ENCODE peak calls at places on chromosomes 2 and 18, in nine cellular contexts. One of them, this sample, is unnamed.

GRCh38 chr2:111100765-111101162 is 19.9 kb upstream of the BCL2L11 start:
- DNase-seq in non-pigmented ciliary epithelial cell: no peak
- DNase-seq in frontal cortex: no peak
- DNase-seq in HL-60: no peak
- DNase-seq in GM23248: no peak
- DNase-seq in NCI-H460: no peak
- DNase-seq in activated naive CD8-positive, alpha-beta T cell treated with anti-CD3 and anti-CD28 coated beads, Interleukin-2, amount 50 U/mL, for 16 hours: no peak
- DNase-seq in M059J: peak; percentile 62
- DNase-seq in SW 1271: no peak
- DNase-seq in this sample: no peak

GRCh38 chr2:128284037-128284441 is 34.6 kb downstream of the HS6ST1 start:
- DNase-seq in NCI-H460: no peak
- DNase-seq in non-pigmented ciliary epithelial cell: no peak
- DNase-seq in M059J: no peak
- DNase-seq in SW 1271: no peak
- DNase-seq in GM23248: no peak
- DNase-seq in frontal cortex: no peak
- DNase-seq in HL-60: no peak
- DNase-seq in activated naive CD8-positive, alpha-beta T cell treated with anti-CD3 and anti-CD28 coated beads, Interleukin-2, amount 50 U/mL, for 16 hours: no peak
- DNase-seq in this sample: no peak

GRCh38 chr2:234979204-234980167 is 27.7 kb downstream of the SH3BP4 start:
- DNase-seq in M059J: peak; percentile 75
- DNase-seq in SW 1271: peak; percentile 69
- DNase-seq in HL-60: no peak
- DNase-seq in frontal cortex: no peak
- DNase-seq in activated naive CD8-positive, alpha-beta T cell treated with anti-CD3 and anti-CD28 coated beads, Interleukin-2, amount 50 U/mL, for 16 hours: no peak
- DNase-seq in NCI-H460: no peak
- DNase-seq in non-pigmented ciliary epithelial cell: no peak
- DNase-seq in GM23248: peak; percentile 71
- DNase-seq in this sample: no peak

GRCh38 chr18:27713727-27714080 is 463.2 kb downstream of the CDH2 start:
- DNase-seq in frontal cortex: no peak
- DNase-seq in HL-60: no peak
- DNase-seq in GM23248: peak; percentile 84
- DNase-seq in activated naive CD8-positive, alpha-beta T cell treated with anti-CD3 and anti-CD28 coated beads, Interleukin-2, amount 50 U/mL, for 16 hours: no peak
- DNase-seq in M059J: no peak
- DNase-seq in NCI-H460: no peak
- DNase-seq in SW 1271: no peak
- DNase-seq in non-pigmented ciliary epithelial cell: peak; percentile 83
- DNase-seq in this sample: no peak

GRCh38 chr2:159441182-159441581 is 154.7 kb upstream of the WDSUB1 start:
- DNase-seq in HL-60: no peak
- DNase-seq in non-pigmented ciliary epithelial cell: no peak
- DNase-seq in SW 1271: no peak
- DNase-seq in GM23248: no peak
- DNase-seq in M059J: no peak
- DNase-seq in frontal cortex: no peak
- DNase-seq in NCI-H460: no peak
- DNase-seq in activated naive CD8-positive, alpha-beta T cell treated with anti-CD3 and anti-CD28 coated beads, Interleukin-2, amount 50 U/mL, for 16 hours: no peak
- DNase-seq in this sample: no peak

GRCh38 chr2:143255899-143256298 is 126.7 kb downstream of the ARHGAP15 start:
- DNase-seq in GM23248: no peak
- DNase-seq in frontal cortex: no peak
- DNase-seq in M059J: no peak
- DNase-seq in HL-60: no peak
- DNase-seq in NCI-H460: no peak
- DNase-seq in activated naive CD8-positive, alpha-beta T cell treated with anti-CD3 and anti-CD28 coated beads, Interleukin-2, amount 50 U/mL, for 16 hours: no peak
- DNase-seq in non-pigmented ciliary epithelial cell: no peak
- DNase-seq in SW 1271: no peak
- DNase-seq in this sample: no peak

GRCh38 chr2:233761040-233761769 is 1.1 kb downstream of the UGT1A1 start:
- DNase-seq in M059J: peak; percentile 40
- DNase-seq in non-pigmented ciliary epithelial cell: no peak
- DNase-seq in NCI-H460: no peak
- DNase-seq in frontal cortex: no peak
- DNase-seq in HL-60: no peak
- DNase-seq in activated naive CD8-positive, alpha-beta T cell treated with anti-CD3 and anti-CD28 coated beads, Interleukin-2, amount 50 U/mL, for 16 hours: no peak
- DNase-seq in SW 1271: no peak
- DNase-seq in GM23248: no peak
- DNase-seq in this sample: no peak

GRCh38 chr2:239345251-239345650 is 55.6 kb downstream of the HDAC4 start:
- DNase-seq in activated naive CD8-positive, alpha-beta T cell treated with anti-CD3 and anti-CD28 coated beads, Interleukin-2, amount 50 U/mL, for 16 hours: no peak
- DNase-seq in NCI-H460: no peak
- DNase-seq in frontal cortex: no peak
- DNase-seq in non-pigmented ciliary epithelial cell: no peak
- DNase-seq in HL-60: no peak
- DNase-seq in SW 1271: no peak
- DNase-seq in GM23248: no peak
- DNase-seq in M059J: no peak
- DNase-seq in this sample: no peak

GRCh38 chr2:128787616-128788015 is 468.9 kb upstream of the HS6ST1 start:
- DNase-seq in non-pigmented ciliary epithelial cell: no peak
- DNase-seq in M059J: no peak
- DNase-seq in HL-60: no peak
- DNase-seq in frontal cortex: no peak
- DNase-seq in NCI-H460: no peak
- DNase-seq in activated naive CD8-positive, alpha-beta T cell treated with anti-CD3 and anti-CD28 coated beads, Interleukin-2, amount 50 U/mL, for 16 hours: no peak
- DNase-seq in SW 1271: no peak
- DNase-seq in GM23248: no peak
- DNase-seq in this sample: no peak

GRCh38 chr2:173346035-173346434 is 8.6 kb upstream of the CDCA7 start:
- DNase-seq in frontal cortex: no peak
- DNase-seq in non-pigmented ciliary epithelial cell: no peak
- DNase-seq in activated naive CD8-positive, alpha-beta T cell treated with anti-CD3 and anti-CD28 coated beads, Interleukin-2, amount 50 U/mL, for 16 hours: no peak
- DNase-seq in GM23248: no peak
- DNase-seq in NCI-H460: no peak
- DNase-seq in M059J: peak; percentile 9
- DNase-seq in SW 1271: no peak
- DNase-seq in HL-60: no peak
- DNase-seq in this sample: no peak

GRCh38 chr2:119739580-119740255 is 20.0 kb upstream of the PTPN4 start:
- DNase-seq in NCI-H460: no peak
- DNase-seq in HL-60: peak; percentile 71
- DNase-seq in activated naive CD8-positive, alpha-beta T cell treated with anti-CD3 and anti-CD28 coated beads, Interleukin-2, amount 50 U/mL, for 16 hours: no peak
- DNase-seq in GM23248: no peak
- DNase-seq in frontal cortex: no peak
- DNase-seq in non-pigmented ciliary epithelial cell: no peak
- DNase-seq in SW 1271: no peak
- DNase-seq in M059J: no peak
- DNase-seq in this sample: no peak

GRCh38 chr2:238910751-238911351 is 63.0 kb downstream of the TWIST2 start:
- DNase-seq in frontal cortex: no peak
- DNase-seq in M059J: peak; percentile 19
- DNase-seq in HL-60: no peak
- DNase-seq in NCI-H460: no peak
- DNase-seq in non-pigmented ciliary epithelial cell: no peak
- DNase-seq in activated naive CD8-positive, alpha-beta T cell treated with anti-CD3 and anti-CD28 coated beads, Interleukin-2, amount 50 U/mL, for 16 hours: no peak
- DNase-seq in SW 1271: no peak
- DNase-seq in GM23248: peak; percentile 50
- DNase-seq in this sample: no peak

GRCh38 chr18:75132471-75132870 is 76.5 kb downstream of the PTGR3 start:
- DNase-seq in NCI-H460: no peak
- DNase-seq in activated naive CD8-positive, alpha-beta T cell treated with anti-CD3 and anti-CD28 coated beads, Interleukin-2, amount 50 U/mL, for 16 hours: no peak
- DNase-seq in non-pigmented ciliary epithelial cell: no peak
- DNase-seq in GM23248: no peak
- DNase-seq in HL-60: no peak
- DNase-seq in M059J: no peak
- DNase-seq in frontal cortex: no peak
- DNase-seq in SW 1271: no peak
- DNase-seq in this sample: no peak

GRCh38 chr18:71324356-71324755 is 1035.5 kb downstream of the SOCS6 start:
- DNase-seq in SW 1271: no peak
- DNase-seq in activated naive CD8-positive, alpha-beta T cell treated with anti-CD3 and anti-CD28 coated beads, Interleukin-2, amount 50 U/mL, for 16 hours: no peak
- DNase-seq in non-pigmented ciliary epithelial cell: no peak
- DNase-seq in frontal cortex: no peak
- DNase-seq in M059J: no peak
- DNase-seq in HL-60: no peak
- DNase-seq in GM23248: no peak
- DNase-seq in NCI-H460: no peak
- DNase-seq in this sample: no peak